ENCODE peak calls at places on chromosomes 1 and 21, in four cellular contexts. B is stomach, G is esophagus squamous epithelium, X is epithelial cell of esophagus. N is an unnamed sample.

GRCh38 chr1:48495911-48496310 is 23.9 kb upstream of the SPATA6 start:
- DNase-seq in X (no peak), G (no peak), B (no peak), N (no peak)

GRCh38 chr1:219660666-219661463 is 48.0 kb upstream of the ZC3H11B start:
- DNase-seq in G (peak; percentile 2), B (peak; percentile 74), X (peak; percentile 86), N (peak; percentile 94)

GRCh38 chr1:215657016-215657415 is 89.9 kb downstream of the KCTD3 start:
- DNase-seq in B (no peak), X (no peak), G (no peak), N (no peak)

GRCh38 chr1:154869351-154870116 is 547 bp downstream of the KCNN3 start:
- DNase-seq in G (no peak), X (peak; percentile 30), B (no peak), N (no peak)

GRCh38 chr1:7281821-7282220 is 489.3 kb upstream of the VAMP3 start:
- DNase-seq in G (no peak), B (no peak), X (no peak), N (no peak)

GRCh38 chr1:232709339-232709738 is 79.4 kb upstream of the SIPA1L2 start:
- DNase-seq in B (no peak), G (no peak), X (peak; percentile 67), N (no peak)

GRCh38 chr1:157438236-157439012 is 113.9 kb downstream of the FCRL5 start:
- DNase-seq in B (no peak), G (no peak), X (peak; percentile 7), N (no peak)

GRCh38 chr1:89873757-89874156 is 52.9 kb downstream of the LRRC8D start:
- DNase-seq in X (peak; percentile 21), G (no peak), B (no peak), N (no peak)

GRCh38 chr1:22826630-22827580 is 116.3 kb downstream of the EPHB2 start:
- DNase-seq in G (no peak), X (peak; percentile 64), B (peak; percentile 36), N (peak; percentile 60)

GRCh38 chr1:235835226-235835625 is 31.5 kb downstream of the LYST start:
- DNase-seq in B (peak; percentile 49), X (no peak), G (no peak), N (no peak)

GRCh38 chr1:71350805-71351204 is 270.0 kb upstream of the ZRANB2 start:
- DNase-seq in B (no peak), G (no peak), X (no peak), N (no peak)

GRCh38 chr21:29524055-29524454 is 225.3 kb downstream of the BACH1 start:
- DNase-seq in B (no peak), G (no peak), X (no peak), N (no peak)

GRCh38 chr1:22332795-22333499 is 118.7 kb upstream of the ZBTB40 start:
- DNase-seq in B (no peak), X (peak; percentile 15), G (no peak), N (no peak)

GRCh38 chr1:29426701-29427279 is 190.5 kb downstream of the PTPRU start:
- DNase-seq in X (no peak), B (no peak), G (no peak), N (no peak)

GRCh38 chr1:226078336-226078735 is 15.8 kb downstream of the H3-3A start:
- DNase-seq in X (no peak), G (no peak), B (no peak), N (no peak)

GRCh38 chr1:172697463-172698100 is 38.7 kb downstream of the FASLG start:
- DNase-seq in G (no peak), B (no peak), X (no peak), N (no peak)
- H3K4me3 ChIP-seq in G (no peak overlapping the region), B (no peak overlapping the region), X (no peak overlapping the region), N (no peak overlapping the region)

DNA sequence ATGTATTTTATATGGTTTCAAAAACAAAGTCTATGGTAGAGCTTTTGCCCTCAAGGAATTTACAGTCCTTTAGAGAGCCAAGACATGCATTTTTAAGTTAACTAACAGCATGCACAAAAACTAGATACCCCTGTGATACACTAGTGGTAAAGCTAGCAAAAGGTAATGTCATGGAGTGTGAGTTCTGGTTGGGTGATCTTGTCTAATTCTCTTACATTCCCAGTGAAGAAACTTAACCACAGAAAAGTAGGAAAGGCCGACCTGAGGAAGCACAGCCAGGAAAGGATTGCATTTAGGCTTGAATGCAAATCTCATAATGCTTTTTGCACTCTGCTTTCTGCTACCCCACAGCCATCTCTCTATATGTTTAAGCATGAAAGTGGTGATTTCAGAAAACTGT is 202.2 kb downstream of the ROR1 start:
- DNase-seq in G (no peak), B (no peak), X (no peak), N (no peak)
- H3K4me3 ChIP-seq in G (no peak overlapping the region), B (no peak overlapping the region), X (no peak overlapping the region), N (no peak overlapping the region)

GRCh38 chr1:211133841-211134669 is at the start of gene KCNH1:
- DNase-seq in X (peak; percentile 50), G (no peak), B (peak; percentile 66), N (peak; percentile 68)
- H3K4me3 ChIP-seq in X (peak within 1 kb of the TSS; percentile 17), G (peak within 1 kb of the TSS; percentile 69), B (peak within 1 kb of the TSS; percentile 57), N (peak within 1 kb of the TSS; percentile 44)

GRCh38 chr1:18110968-18111367 is 3.4 kb downstream of the IGSF21 start:
- DNase-seq in X (no peak), G (no peak), B (no peak), N (no peak)

GRCh38 chr1:18109058-18109755 is 1.6 kb downstream of the IGSF21 start:
- DNase-seq in G (no peak), X (no peak), B (no peak), N (no peak)

GRCh38 chr1:18110598-18110939 is 3.0 kb downstream of the IGSF21 start:
- DNase-seq in X (no peak), B (no peak), G (no peak), N (no peak)

GRCh38 chr1:18108313-18109057 is 887 bp downstream of the IGSF21 start:
- DNase-seq in X (no peak), G (no peak), B (no peak), N (no peak)

GRCh38 chr1:18109756-18110597 is 2.4 kb downstream of the IGSF21 start:
- DNase-seq in X (no peak), G (no peak), B (peak; percentile 36), N (peak; percentile 33)
- H3K4me3 ChIP-seq in X (no peak overlapping the region), G (peak overlapping the region; percentile 51), B (peak overlapping the region; percentile 22), N (no peak overlapping the region)

GRCh38 chr1:10530756-10531155 is 56.0 kb downstream of the PEX14 start:
- DNase-seq in X (no peak), B (no peak), G (no peak), N (no peak)
- H3K4me3 ChIP-seq in X (no peak overlapping the region), B (no peak overlapping the region), G (no peak overlapping the region), N (no peak overlapping the region)

GRCh38 chr1:40711465-40712404 is 20.2 kb downstream of the NFYC start:
- DNase-seq in G (no peak), B (no peak), X (peak; percentile 96), N (no peak)
- H3K4me3 ChIP-seq in G (peak overlapping the region; percentile 72), B (peak overlapping the region; percentile 2), X (peak overlapping the region; percentile 92), N (no peak overlapping the region)

DNA sequence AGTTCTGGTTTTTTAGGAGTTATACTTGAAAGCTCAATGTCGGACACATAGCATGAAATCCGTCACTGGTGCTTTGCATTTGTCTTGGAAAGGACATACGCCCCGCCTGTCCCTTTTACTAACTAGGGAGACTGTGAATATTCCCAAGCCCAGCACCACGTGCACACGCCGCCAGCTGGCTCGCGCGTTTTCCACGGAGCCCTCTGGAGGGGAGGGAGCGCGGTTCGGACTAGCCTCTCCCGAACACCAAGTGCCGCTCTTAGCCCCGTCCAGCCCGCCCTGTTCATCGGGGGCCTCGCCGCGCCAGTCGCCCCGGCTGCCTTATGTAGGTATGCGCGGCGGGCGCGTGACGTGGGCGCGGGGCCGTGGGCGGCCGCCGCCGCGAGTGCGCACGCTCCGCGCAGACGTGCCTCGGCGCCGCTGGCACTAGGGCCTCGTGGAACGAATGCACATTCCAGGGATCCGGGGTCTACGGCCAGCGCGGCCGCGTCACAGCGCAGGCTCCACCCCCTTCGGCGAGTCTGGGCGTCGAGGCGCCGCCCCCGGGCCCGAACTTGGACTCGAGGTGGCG is 689 bp upstream of the IRF2BP2 start:
- DNase-seq in B (peak; percentile 97), G (peak; percentile 68), X (peak; percentile 92), N (peak; percentile 98)
- H3K4me3 ChIP-seq in B (peak overlapping the region; percentile 41), G (peak overlapping the region; percentile 67), X (peak overlapping the region; percentile 58), N (peak overlapping the region; percentile 52)